ENCODE peak calls at places on chromosomes 13 and 19, in five cellular contexts. E is K562, Y is GM12878, H is HepG2, U is H1. B is an unnamed sample.
A peak's percentile ranks its signal among the peaks of the same experiment; 100 is the strongest.

GRCh38 chr19:55476100-55476775 is at the start of gene ZNF628:
- DNase-seq in E (peak; percentile 93), Y (peak; percentile 83), H (peak; percentile 93), U (peak; percentile 90), B (peak; percentile 96)

GRCh38 chr13:33180009-33180804 is 105.3 kb downstream of the STARD13 start:
- DNase-seq in E (no peak), Y (no peak), H (peak; percentile 20), U (no peak), B (no peak)

GRCh38 chr19:55305491-55305890 is 19.6 kb downstream of the TMEM150B start:
- DNase-seq in E (peak; percentile 78), Y (no peak), H (no peak), U (no peak), B (no peak)

GRCh38 chr19:8324186-8325050 is 3.1 kb downstream of the RPS28 start:
- DNase-seq in E (no peak), Y (no peak), H (no peak), U (no peak), B (no peak)

GRCh38 chr13:104163866-104164630 is 1097.8 kb upstream of the SLC10A2 start:
- DNase-seq in E (no peak), Y (no peak), H (no peak), U (no peak), B (no peak)

GRCh38 chr13:45306966-45307365 is 34.0 kb downstream of the TPT1 start:
- DNase-seq in E (no peak), Y (no peak), H (no peak), U (no peak), B (no peak)

GRCh38 chr19:49567722-49568454 is 12.5 kb downstream of the NOSIP start:
- DNase-seq in E (peak; percentile 36), Y (no peak), H (no peak), U (no peak), B (no peak)

GRCh38 chr19:5567360-5567970 is at the start of gene TINCR:
- DNase-seq in E (no peak), Y (no peak), H (no peak), U (no peak), B (no peak)

GRCh38 chr13:61156753-61157152 is 258.9 kb downstream of the PCDH20 start:
- DNase-seq in E (no peak), Y (no peak), H (no peak), U (no peak), B (no peak)

GRCh38 chr19:17576758-17577532 is 21.5 kb downstream of the COLGALT1 start:
- DNase-seq in E (peak; percentile 97), Y (no peak), H (no peak), U (peak; percentile 95), B (peak; percentile 87)

GRCh38 chr19:47545061-47545948 is 27.6 kb downstream of the ZNF541 start:
- DNase-seq in E (no peak), Y (no peak), H (no peak), U (no peak), B (no peak)

GRCh38 chr13:32728327-32728726 is 142.1 kb downstream of the PDS5B start:
- DNase-seq in E (no peak), Y (no peak), H (no peak), U (no peak), B (no peak)

GRCh38 chr19:7705387-7706187 is 3.7 kb upstream of the FCER2 start:
- DNase-seq in E (no peak), Y (peak; percentile 91), H (no peak), U (no peak), B (no peak)

GRCh38 chr19:48396010-48396870 is 2.8 kb downstream of the GRIN2D start:
- DNase-seq in E (no peak), Y (no peak), H (no peak), U (no peak), B (no peak)

GRCh38 chr13:82506805-82507404 is 1375.4 kb downstream of the SLITRK1 start:
- DNase-seq in E (no peak), Y (no peak), H (peak; percentile 3), U (no peak), B (no peak)

GRCh38 chr19:6464070-6464873 is at the start of gene CRB3:
- DNase-seq in E (no peak), Y (no peak), H (peak; percentile 73), U (peak; percentile 80), B (peak; percentile 80)

GRCh38 chr19:41322451-41322850 is 12.5 kb downstream of the CCDC97 start:
- DNase-seq in E (no peak), Y (no peak), H (no peak), U (no peak), B (no peak)

GRCh38 chr19:41320568-41320967 is 10.6 kb downstream of the CCDC97 start:
- DNase-seq in E (no peak), Y (no peak), H (no peak), U (no peak), B (no peak)

GRCh38 chr19:41321204-41321599 is 11.2 kb downstream of the CCDC97 start:
- DNase-seq in E (no peak), Y (no peak), H (no peak), U (no peak), B (no peak)

GRCh38 chr19:41323023-41323422 is 13.1 kb downstream of the CCDC97 start:
- DNase-seq in E (no peak), Y (no peak), H (no peak), U (no peak), B (no peak)

DNA sequence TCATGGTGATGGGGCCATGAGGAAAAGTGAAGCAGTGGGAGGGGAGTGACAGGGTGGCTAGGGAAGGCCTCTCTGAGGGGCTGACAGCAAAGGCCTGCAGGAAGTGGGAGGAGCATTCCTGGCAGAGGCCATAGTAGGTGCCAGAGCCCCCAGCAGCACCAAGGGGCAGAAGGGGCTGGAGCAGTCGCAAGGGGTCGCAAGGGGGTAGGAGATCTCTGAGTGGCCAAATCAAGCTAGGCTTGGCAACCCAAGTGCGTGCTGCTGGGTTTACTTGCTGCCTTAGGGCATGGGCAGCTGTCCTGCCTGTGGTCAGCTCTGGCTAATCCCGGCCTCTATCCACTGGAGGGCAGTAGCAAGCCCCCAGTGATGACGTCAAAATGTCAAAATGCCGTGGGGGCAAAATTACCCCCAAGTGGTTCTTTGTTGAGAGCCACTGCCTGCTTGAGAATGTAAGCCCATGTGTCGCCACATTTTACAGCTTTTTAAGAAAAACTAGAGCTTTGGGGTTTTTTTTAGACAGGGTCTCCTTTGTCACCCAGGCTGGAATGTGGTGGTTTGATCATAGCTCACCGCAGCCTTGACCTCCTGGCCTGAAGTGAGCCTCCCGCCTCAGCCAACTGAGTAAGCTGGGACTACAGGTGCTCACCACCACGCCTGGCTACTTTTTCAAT is 11.8 kb downstream of the CCDC97 start:
- DNase-seq in E (peak; percentile 65), Y (no peak), H (peak; percentile 82), U (peak; percentile 70), B (no peak)
- TF ChIP-seq SP1 in E (peak; percentile 53), Y (no peak), H (no peak), U (no peak), B (no peak)

GRCh38 chr19:1433119-1434039 is 4.8 kb upstream of the RPS15 start:
- DNase-seq in E (no peak), Y (no peak), H (no peak), U (no peak), B (no peak)
- TF ChIP-seq CEBPB in E (no peak), Y (no peak), H (no peak), U (no peak), B (no peak)

DNA sequence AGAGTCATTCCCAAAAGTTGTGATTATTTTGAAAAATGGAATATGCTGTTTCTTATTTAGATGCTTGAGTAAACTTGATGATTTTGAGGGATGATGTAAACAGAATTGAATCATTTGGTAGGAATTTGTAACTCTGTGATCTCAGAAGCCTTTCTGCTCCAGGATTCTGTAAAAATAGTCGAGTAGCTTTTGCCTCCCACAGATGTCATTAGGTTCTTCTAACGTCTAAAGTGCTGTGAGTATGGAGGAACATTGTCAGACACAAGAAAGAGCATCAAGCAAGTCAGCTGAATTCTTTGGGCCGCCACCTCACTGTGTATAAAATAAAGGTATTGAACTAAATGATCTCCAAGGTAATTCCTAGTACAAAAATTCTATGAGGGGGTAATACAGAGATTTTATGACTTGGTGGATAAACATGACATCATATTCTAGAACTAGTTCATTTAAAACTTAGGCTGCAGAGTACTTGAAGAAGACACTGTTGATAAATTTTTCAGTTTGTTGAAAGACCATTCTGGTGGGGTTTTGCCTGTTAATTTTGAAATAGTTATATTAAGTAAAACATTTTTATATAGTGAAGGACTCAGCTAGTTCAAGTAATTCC is 1.4 kb upstream of the GPR183 start:
- DNase-seq in E (no peak), Y (no peak), H (no peak), U (no peak), B (no peak)
- TF ChIP-seq SP1 in E (no peak), Y (no peak), H (no peak), U (no peak), B (no peak)

GRCh38 chr13:67464154-67464553 is 234.0 kb upstream of the PCDH9 start:
- DNase-seq in E (no peak), Y (no peak), H (no peak), U (no peak), B (no peak)
- TF ChIP-seq CEBPB in E (no peak), Y (no peak), H (no peak), U (no peak), B (no peak)